ENCODE peak calls at places on chromosomes 2 and 18, in five cellular contexts. L is stimulated activated CD4-positive, alpha-beta T cell treated with anti-CD3 and anti-CD28 coated beads, Interleukin-15, amount 100 ng/mL, for 24 hours; U is CD4-positive, alpha-beta T cell; Q is foreskin fibroblast; S is body of pancreas. B is an unnamed sample.

GRCh38 chr2:127541849-127542630 is 6.6 kb downstream of the MYO7B start:
- DNase-seq in S (no peak), U (no peak), L (no peak), Q (no peak), B (no peak)

GRCh38 chr2:43818761-43819160 is 19.9 kb downstream of the ABCG5 start:
- DNase-seq in S (peak; percentile 53), U (no peak), Q (peak; percentile 42), L (peak; percentile 34), B (no peak)

GRCh38 chr18:34222396-34223163 is 2.1 kb downstream of the NOL4 start:
- DNase-seq in Q (peak; percentile 41), L (peak; percentile 2), U (no peak), S (peak; percentile 26), B (no peak)

GRCh38 chr2:118850171-118850900 is 2.9 kb upstream of the EN1 start:
- DNase-seq in S (no peak), U (no peak), L (no peak), Q (no peak), B (no peak)

GRCh38 chr18:58896268-58896667 is 31.6 kb downstream of the ZNF532 start:
- DNase-seq in S (no peak), U (no peak), Q (no peak), L (no peak), B (no peak)

GRCh38 chr2:134897932-134898331 is 20.7 kb upstream of the CCNT2 start:
- DNase-seq in L (no peak), Q (peak; percentile 24), U (no peak), S (no peak), B (no peak)

GRCh38 chr2:66428986-66429612 is 5.8 kb upstream of the MEIS1 start:
- DNase-seq in Q (peak; percentile 78), L (no peak), U (no peak), S (peak; percentile 23), B (no peak)

GRCh38 chr2:109280804-109281203 is 151.8 kb downstream of the SH3RF3 start:
- DNase-seq in Q (no peak), U (no peak), L (no peak), S (no peak), B (no peak)

GRCh38 chr2:45763256-45763655 is 111.8 kb downstream of the PRKCE start:
- DNase-seq in S (no peak), L (no peak), U (no peak), Q (peak; percentile 75), B (no peak)

GRCh38 chr2:161161074-161161577 is 898 bp downstream of the TANK start:
- DNase-seq in L (no peak), U (peak; percentile 36), Q (no peak), S (no peak), B (no peak)

GRCh38 chr2:109331864-109332848 is 203.2 kb downstream of the SH3RF3 start:
- DNase-seq in U (peak; percentile 16), S (peak; percentile 49), Q (peak; percentile 98), L (peak; percentile 66), B (peak; percentile 89)

GRCh38 chr2:111161971-111162370 is 41.3 kb downstream of the BCL2L11 start:
- DNase-seq in L (no peak), Q (no peak), S (peak; percentile 89), U (no peak), B (no peak)